ENCODE peak calls at places on chromosome 12, in four cellular contexts. Y is mammary epithelial cell; P is activated naive CD4-positive, alpha-beta T cell; G is GM19239. O is an unnamed sample.

GRCh38 chr12:11978985-11979384 is 91.8 kb upstream of the BCL2L14 start:
- DNase-seq in Y (peak; percentile 81), P (no peak), G (no peak), O (peak; percentile 39)

GRCh38 chr12:12673296-12673695 is 22.7 kb downstream of the GPR19 start:
- DNase-seq in Y (no peak), P (no peak), G (no peak), O (no peak)

GRCh38 chr12:132280436-132280835 is 49.0 kb downstream of the GALNT9 start:
- DNase-seq in Y (no peak), P (no peak), G (no peak), O (no peak)

GRCh38 chr12:39804479-39805241 is 185.1 kb upstream of the ABCD2 start:
- DNase-seq in Y (no peak), P (no peak), G (no peak), O (no peak)

GRCh38 chr12:32549675-32550079 is 129.4 kb upstream of the DNM1L start:
- DNase-seq in Y (no peak), P (no peak), G (no peak), O (no peak)

GRCh38 chr12:124651508-124652273 is 84.3 kb upstream of the NCOR2 start:
- DNase-seq in Y (no peak), P (no peak), G (no peak), O (no peak)

GRCh38 chr12:109910969-109911348 is 10.9 kb downstream of the TCHP start:
- DNase-seq in Y (no peak), P (no peak), G (no peak), O (peak; percentile 36)

GRCh38 chr12:9750276-9751203 is 10.2 kb downstream of the CD69 start:
- DNase-seq in Y (peak; percentile 30), P (peak; percentile 36), G (no peak), O (peak; percentile 67)

GRCh38 chr12:110002691-110003515 is 3.7 kb downstream of the ANKRD13A start:
- DNase-seq in Y (peak; percentile 27), P (no peak), G (no peak), O (peak; percentile 52)

GRCh38 chr12:8544295-8544694 is 3.6 kb upstream of the CLEC4E start:
- DNase-seq in Y (peak; percentile 44), P (peak; percentile 48), G (peak; percentile 53), O (peak; percentile 59)

GRCh38 chr12:6792522-6793201 is 3.3 kb downstream of the CD4 start:
- DNase-seq in Y (no peak), P (peak; percentile 41), G (no peak), O (no peak)